ENCODE peak calls at places on chromosomes 12 and 14, in ten cellular contexts. I is MM.1S, J is tibial artery, N is aorta, A is neural progenitor cell, Q is lung, T is cardiac muscle cell, P is A549, Y is psoas muscle, D is ascending aorta. U is an unnamed sample.

GRCh38 chr12:99367181-99367580 is 280.4 kb upstream of the GARIN6 start:
- DNase-seq in D (no peak), A (no peak), Y (no peak), J (no peak), P (no peak), Q (no peak), I (no peak), N (no peak), T (no peak), U (no peak)

GRCh38 chr12:130849561-130850417 is 10.7 kb upstream of the STX2 start:
- DNase-seq in J (no peak), P (no peak), T (no peak), N (no peak), A (no peak), I (no peak), Y (no peak), D (no peak), Q (no peak), U (no peak)

GRCh38 chr12:14113031-14113430 is 131.6 kb upstream of the GRIN2B start:
- DNase-seq in T (no peak), D (no peak), A (no peak), J (no peak), Y (no peak), N (no peak), I (no peak), Q (no peak), P (no peak), U (no peak)

GRCh38 chr12:98998697-98999299 is 353.7 kb downstream of the APAF1 start:
- DNase-seq in N (no peak), T (peak; percentile 58), P (peak; percentile 47), Q (no peak), A (peak; percentile 45), D (no peak), J (no peak), Y (no peak), I (peak; percentile 68), U (no peak)

GRCh38 chr14:38339704-38340103 is 83.8 kb upstream of the CLEC14A start:
- DNase-seq in J (no peak), N (no peak), I (no peak), Y (no peak), T (peak; percentile 71), Q (no peak), A (no peak), D (no peak), P (no peak), U (no peak)

GRCh38 chr14:27686137-27686536 is 1080.5 kb upstream of the FOXG1 start:
- DNase-seq in N (no peak), I (no peak), T (no peak), A (no peak), Q (no peak), P (no peak), J (no peak), Y (no peak), D (no peak), U (no peak)

GRCh38 chr12:70985850-70986249 is 65.3 kb upstream of the PTPRR start:
- DNase-seq in T (peak; percentile 75), Y (no peak), N (no peak), Q (no peak), P (no peak), D (no peak), A (no peak), J (no peak), I (no peak), U (no peak)

GRCh38 chr12:70443274-70443673 is 77.2 kb downstream of the KCNMB4 start:
- DNase-seq in P (no peak), I (peak; percentile 25), N (no peak), T (peak; percentile 23), Q (no peak), Y (no peak), A (no peak), J (no peak), D (no peak), U (no peak)

GRCh38 chr14:95467232-95467631 is 49.2 kb downstream of the SYNE3 start:
- DNase-seq in N (no peak), P (no peak), Q (peak; percentile 49), I (no peak), A (no peak), T (no peak), Y (no peak), D (no peak), J (no peak), U (no peak)

GRCh38 chr12:111759991-111760390 is 6.7 kb upstream of the ALDH2 start:
- DNase-seq in A (no peak), P (no peak), T (no peak), Q (no peak), N (no peak), J (no peak), I (no peak), D (no peak), Y (no peak), U (no peak)

GRCh38 chr14:58297412-58297761 is 968 bp upstream of the ARID4A start:
- DNase-seq in N (peak; percentile 67), Y (peak; percentile 54), T (no peak), A (peak; percentile 75), D (no peak), J (peak; percentile 66), Q (no peak), P (no peak), I (peak; percentile 7), U (no peak)

GRCh38 chr14:68890173-68890931 is 88.8 kb downstream of the ACTN1 start:
- DNase-seq in Y (peak; percentile 32), N (no peak), P (no peak), I (no peak), J (no peak), D (no peak), Q (no peak), A (no peak), T (no peak), U (no peak)

GRCh38 chr12:122137681-122138080 is 36.3 kb downstream of the IL31 start:
- DNase-seq in P (no peak), A (peak; percentile 64), Y (no peak), N (no peak), I (no peak), J (no peak), Q (no peak), D (no peak), T (no peak), U (no peak)

GRCh38 chr14:105472496-105472991 is 2.1 kb upstream of the CRIP2 start:
- DNase-seq in Y (peak; percentile 72), D (no peak), Q (no peak), A (no peak), T (no peak), J (peak; percentile 42), P (no peak), N (peak; percentile 71), I (no peak), U (peak; percentile 83)

GRCh38 chr12:76299536-76300296 is 48.5 kb downstream of the BBS10 start:
- DNase-seq in I (no peak), J (no peak), A (peak; percentile 66), Q (no peak), N (no peak), Y (no peak), T (no peak), P (peak; percentile 20), D (no peak), U (no peak)

GRCh38 chr12:106135781-106136180 is 3.0 kb downstream of the NUAK1 start:
- DNase-seq in N (no peak), P (peak; percentile 43), A (peak; percentile 26), I (no peak), Y (no peak), T (peak; percentile 40), Q (no peak), J (no peak), D (no peak), U (no peak)
- H3K27ac ChIP-seq in N (peak overlapping the region; percentile 31), P (peak overlapping the region; percentile 99), A (no peak overlapping the region), I (peak overlapping the region; percentile 9), Y (peak overlapping the region; percentile 32), T (no peak overlapping the region), Q (no peak overlapping the region), J (peak overlapping the region; percentile 98), D (peak overlapping the region; percentile 98), U (peak overlapping the region; percentile 98)

GRCh38 chr12:4140607-4141301 is 132.8 kb upstream of the CCND2 start:
- DNase-seq in P (no peak), D (no peak), N (no peak), Y (no peak), A (no peak), J (no peak), Q (no peak), T (no peak), I (no peak), U (no peak)

GRCh38 chr12:4137441-4137840 is 136.1 kb upstream of the CCND2 start:
- DNase-seq in D (no peak), I (no peak), J (no peak), Q (no peak), Y (no peak), N (no peak), A (peak; percentile 58), T (no peak), P (no peak), U (no peak)

GRCh38 chr12:4137015-4137414 is 136.5 kb upstream of the CCND2 start:
- DNase-seq in T (no peak), Y (no peak), A (no peak), P (no peak), Q (no peak), D (no peak), J (no peak), N (no peak), I (no peak), U (no peak)

GRCh38 chr12:4138051-4138450 is 135.5 kb upstream of the CCND2 start:
- DNase-seq in Q (no peak), Y (no peak), J (no peak), T (no peak), A (no peak), I (no peak), N (no peak), D (no peak), P (no peak), U (no peak)

GRCh38 chr12:4139191-4139590 is 134.4 kb upstream of the CCND2 start:
- DNase-seq in D (no peak), A (no peak), Q (no peak), I (no peak), P (no peak), Y (no peak), T (no peak), N (no peak), J (no peak), U (no peak)
- H3K4me1 ChIP-seq in D (no peaks in the 10 kb centered on the region), A (peaks cover 45% of the 10 kb centered on the region), Q (peaks cover 5% of the 10 kb centered on the region), I (peaks cover 36% of the 10 kb centered on the region), P (no peaks in the 10 kb centered on the region), Y (no peaks in the 10 kb centered on the region), T (peaks cover 1% of the 10 kb centered on the region), N (no peaks in the 10 kb centered on the region), J (no peaks in the 10 kb centered on the region), U (no peaks in the 10 kb centered on the region)

DNA sequence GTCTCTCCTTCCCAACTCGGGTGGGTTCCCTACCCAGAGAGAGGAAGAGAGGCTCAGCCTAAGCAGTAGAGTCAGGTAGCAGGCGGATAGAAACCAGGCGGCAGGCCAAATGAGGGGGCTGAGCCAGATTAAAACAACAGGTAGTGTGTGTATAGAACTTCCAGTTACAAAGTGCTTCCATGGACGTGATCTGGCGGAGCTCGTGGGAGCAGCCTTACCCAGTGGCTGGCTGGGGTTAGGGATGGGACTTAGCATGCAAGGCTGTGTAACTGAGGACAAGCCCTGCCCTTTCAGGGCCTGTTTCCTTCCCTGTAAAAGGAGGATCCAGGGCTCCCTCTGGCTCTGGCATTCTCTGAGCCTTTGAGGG is 8.3 kb downstream of the KRT80 start:
- DNase-seq in T (no peak), P (no peak), J (no peak), Y (no peak), D (no peak), Q (no peak), A (no peak), I (no peak), N (no peak), U (no peak)
- H3K27ac ChIP-seq in T (no peak overlapping the region), P (peak overlapping the region; percentile 96), J (no peak overlapping the region), Y (no peak overlapping the region), D (peak overlapping the region; percentile 36), Q (no peak overlapping the region), A (no peak overlapping the region), I (no peak overlapping the region), N (no peak overlapping the region), U (no peak overlapping the region)

GRCh38 chr14:33774866-33775519 is 175.9 kb downstream of the EGLN3 start:
- DNase-seq in Y (no peak), Q (no peak), P (no peak), D (no peak), A (no peak), N (no peak), J (no peak), I (no peak), T (no peak), U (no peak)
- H3K4me1 ChIP-seq in Y (no peaks in the 10 kb centered on the region), Q (no peaks in the 10 kb centered on the region), P (no peaks in the 10 kb centered on the region), D (no peaks in the 10 kb centered on the region), A (peaks cover 38% of the 10 kb centered on the region), N (no peaks in the 10 kb centered on the region), J (no peaks in the 10 kb centered on the region), I (no peaks in the 10 kb centered on the region), T (no peaks in the 10 kb centered on the region), U (no peaks in the 10 kb centered on the region)

U was measured in left ventricle myocardium inferior.